ENCODE peak calls at places on chromosome 4, in four cellular contexts. J is SK-N-SH, S is GM23338, A is HCT116. C is an unnamed sample.

GRCh38 chr4:25500626-25501318 is 123.7 kb downstream of the ANAPC4 start:
- DNase-seq in A (no peak), J (peak; percentile 42), S (no peak), C (no peak)

GRCh38 chr4:16294455-16294854 is 68.2 kb upstream of the TAPT1 start:
- DNase-seq in A (no peak), J (no peak), S (no peak), C (no peak)

GRCh38 chr4:173264960-173265281 is 69.2 kb downstream of the HMGB2 start:
- DNase-seq in A (no peak), S (no peak), J (no peak), C (no peak)

GRCh38 chr4:147560632-147561031 is 56.6 kb upstream of the TMEM184C start:
- DNase-seq in A (no peak), J (no peak), S (no peak), C (no peak)

GRCh38 chr4:34271479-34272355 is 1972.6 kb downstream of the ARAP2 start:
- DNase-seq in S (no peak), A (no peak), J (no peak), C (no peak)

GRCh38 chr4:177396352-177396751 is 45.9 kb downstream of the AGA start:
- DNase-seq in A (no peak), S (no peak), J (no peak), C (no peak)

GRCh38 chr4:54217642-54218486 is 11.2 kb upstream of the PDGFRA start:
- DNase-seq in J (peak; percentile 81), S (peak; percentile 93), A (peak; percentile 71), C (peak; percentile 84)

GRCh38 chr4:108738307-108738706 is 24.5 kb downstream of the ETNPPL start:
- DNase-seq in J (no peak), S (no peak), A (no peak), C (no peak)

GRCh38 chr4:57119054-57119651 is 9.0 kb upstream of the IGFBP7 start:
- DNase-seq in A (no peak), S (no peak), J (no peak), C (peak; percentile 82)

GRCh38 chr4:89898304-89898716 is 3.7 kb downstream of the MMRN1 start:
- DNase-seq in S (peak; percentile 8), A (no peak), J (no peak), C (peak; percentile 84)

GRCh38 chr4:18405054-18405453 is 383.5 kb upstream of the LCORL start:
- DNase-seq in S (no peak), J (no peak), A (no peak), C (no peak)

GRCh38 chr4:89110541-89110985 is 770 bp upstream of the TIGD2 start:
- DNase-seq in J (no peak), A (no peak), S (peak; percentile 67), C (no peak)

GRCh38 chr4:76984788-76985211 is 35.2 kb downstream of the SEPTIN11 start:
- DNase-seq in A (no peak), J (peak; percentile 42), S (no peak), C (peak; percentile 77)

GRCh38 chr4:156329779-156330178 is 376.1 kb upstream of the CTSO start:
- DNase-seq in S (no peak), J (no peak), A (no peak), C (no peak)

GRCh38 chr4:16001484-16001858 is 38.5 kb upstream of the FGFBP2 start:
- DNase-seq in S (peak; percentile 88), J (peak; percentile 76), A (peak; percentile 61), C (peak; percentile 73)

GRCh38 chr4:55933611-55934010 is 15.1 kb upstream of the CEP135 start:
- DNase-seq in S (no peak), A (no peak), J (no peak), C (no peak)

GRCh38 chr4:187176261-187176910 is 452.7 kb upstream of the FAT1 start:
- DNase-seq in J (peak; percentile 8), A (no peak), S (no peak), C (no peak)

GRCh38 chr4:169315530-169316306 is 45.0 kb upstream of the SH3RF1 start:
- DNase-seq in J (no peak), A (no peak), S (peak; percentile 4), C (peak; percentile 30)

GRCh38 chr4:164224871-164225270 is 529.1 kb upstream of the SMIM31 start:
- DNase-seq in A (no peak), S (no peak), J (no peak), C (no peak)

GRCh38 chr4:15651682-15652081 is 3.5 kb downstream of the FBXL5 start:
- DNase-seq in J (no peak), A (no peak), S (no peak), C (no peak)

DNA sequence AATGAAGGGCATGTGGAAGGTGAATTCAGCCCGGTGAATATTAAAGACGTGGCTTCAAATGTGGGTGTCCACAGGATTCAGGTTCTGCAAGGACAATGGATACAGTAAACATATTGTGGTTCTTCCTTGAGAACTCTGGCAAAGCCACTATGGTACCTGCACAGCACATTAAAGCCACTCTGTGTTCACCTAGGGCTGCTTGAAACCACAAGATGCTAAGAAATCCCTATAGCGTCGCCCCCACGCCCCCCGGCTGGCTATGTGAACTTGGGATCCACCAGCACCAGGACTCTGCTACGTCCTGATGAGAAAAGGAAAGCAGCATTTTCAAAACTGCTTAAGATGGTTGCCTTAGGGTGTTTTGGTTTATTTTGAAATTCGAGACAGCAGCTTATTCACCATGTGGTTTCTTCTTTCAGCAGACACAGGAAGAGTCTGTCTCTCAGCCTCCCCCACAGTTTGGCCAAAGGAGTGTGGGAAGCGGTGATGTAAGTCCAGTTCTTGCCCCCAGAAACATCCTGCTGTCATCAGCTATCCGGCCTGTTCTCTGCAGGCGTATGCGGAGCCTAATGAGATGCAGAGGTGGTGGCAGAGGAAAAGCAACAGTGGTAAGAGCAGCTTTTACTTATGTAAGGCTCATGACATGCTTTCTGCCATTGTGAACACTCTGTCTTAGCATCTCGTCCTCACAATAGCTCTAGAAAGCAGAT is 111.5 kb downstream of the AFAP1 start:
- DNase-seq in A (no peak), J (peak; percentile 38), S (peak; percentile 47), C (peak; percentile 96)
- TF ChIP-seq POLR2AphosphoS5 in A (no peak), J (peak; percentile 82), S (no peak), C (peak; percentile 48)

DNA sequence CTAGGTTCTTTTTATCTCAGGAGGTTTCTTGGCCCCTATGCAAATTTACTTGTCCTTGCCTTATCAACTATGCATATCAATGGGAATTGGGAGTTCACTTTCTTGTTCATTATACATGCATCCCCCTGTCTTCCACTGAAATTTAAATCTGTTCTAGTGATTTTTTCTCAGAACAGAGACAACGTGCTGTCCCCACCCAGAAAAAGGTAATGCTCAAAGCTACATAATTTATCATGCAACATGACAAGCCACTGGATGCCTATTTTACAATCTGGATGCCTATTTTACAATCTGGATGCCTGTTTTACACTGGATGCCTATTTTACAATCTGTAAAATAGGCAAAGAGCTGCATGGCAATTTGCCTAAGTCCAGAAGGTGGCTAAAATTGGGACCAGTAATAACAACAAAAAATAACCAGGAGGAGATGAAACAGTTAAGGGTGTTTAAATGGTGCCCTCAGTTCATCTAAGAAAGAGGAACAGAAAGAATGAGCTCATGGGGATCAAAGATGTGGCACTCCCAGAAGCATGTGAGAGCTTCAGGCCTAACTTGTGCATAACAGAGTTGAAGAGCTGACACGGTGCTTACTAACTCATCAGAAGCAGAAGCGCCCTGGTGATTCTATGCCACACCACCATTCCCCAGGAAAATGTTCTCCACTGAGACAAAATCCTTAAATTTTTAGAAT is 537.9 kb upstream of the BOD1L1 start:
- DNase-seq in A (no peak), S (no peak), J (no peak), C (no peak)
- H3K4me2 ChIP-seq in A (no peak overlapping the region), S (no peak overlapping the region), J (no peak overlapping the region), C (no peak overlapping the region)

GRCh38 chr4:79198886-79199591 is 126.8 kb downstream of the NAA11 start:
- DNase-seq in A (no peak), J (no peak), S (no peak), C (no peak)
- TF ChIP-seq POLR2AphosphoS5 in A (no peak), J (no peak), S (no peak), C (no peak)

DNA sequence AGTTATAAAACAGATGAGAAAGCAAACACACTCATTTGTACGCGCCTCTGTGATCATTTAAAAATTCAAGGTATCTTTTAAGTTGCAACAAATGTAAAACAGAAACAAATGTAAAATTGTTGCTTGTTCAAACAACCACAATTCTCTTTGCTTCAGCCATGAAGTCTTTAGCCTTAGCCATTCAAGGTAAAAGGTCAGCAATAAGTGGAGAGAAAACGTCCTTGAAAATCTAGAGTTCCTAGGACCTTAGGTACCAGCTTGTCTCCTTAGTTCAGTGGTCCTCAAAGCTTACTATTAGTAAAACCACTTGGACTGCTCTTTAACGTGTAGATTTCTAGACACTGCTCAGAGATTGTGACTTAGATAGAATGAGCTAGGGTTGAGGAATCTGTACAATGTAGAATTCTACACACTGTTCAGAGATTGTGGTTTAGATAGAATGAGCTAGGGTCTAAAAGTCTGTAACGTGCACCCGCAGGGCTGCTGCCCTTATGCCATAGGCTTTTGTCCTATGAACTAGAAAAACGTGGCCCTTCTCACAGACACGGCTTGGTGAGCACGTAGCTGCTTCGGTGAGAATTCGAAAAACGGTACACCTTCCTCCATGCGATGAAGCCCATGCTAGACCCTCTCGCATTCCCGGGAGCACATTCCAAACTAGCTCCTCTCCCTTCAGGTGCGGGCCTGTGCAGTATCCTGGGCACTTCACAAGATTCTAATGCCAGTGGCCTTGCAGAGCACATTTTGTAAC is 1.7 kb downstream of the PLAC8 start:
- DNase-seq in A (no peak), S (peak; percentile 33), J (no peak), C (no peak)
- H3K4me2 ChIP-seq in A (no peak overlapping the region), S (no peak overlapping the region), J (peak overlapping the region; percentile 39), C (no peak overlapping the region)

DNA sequence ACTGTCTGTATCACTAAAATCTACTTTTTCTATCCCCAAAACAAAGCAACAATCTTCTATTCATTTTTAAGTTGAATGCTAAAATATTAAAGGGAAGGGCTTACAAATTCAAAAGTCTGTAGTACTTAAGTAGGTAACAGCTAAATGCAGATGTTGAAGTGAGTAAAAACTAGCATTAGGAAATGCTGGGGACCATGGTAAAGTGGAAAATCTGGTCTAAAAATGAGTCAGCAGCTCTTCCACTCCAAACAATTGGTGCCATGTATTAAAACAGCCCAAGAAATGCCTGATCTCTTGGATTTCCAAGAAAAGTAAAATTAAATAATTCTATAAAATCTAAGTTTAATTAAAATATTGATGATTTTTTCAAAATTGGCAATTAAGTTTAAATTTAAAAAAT is 73.3 kb upstream of the PPP3CA start:
- DNase-seq in A (no peak), J (no peak), S (no peak), C (peak; percentile 40)
- TF ChIP-seq POLR2AphosphoS5 in A (no peak), J (no peak), S (no peak), C (no peak)

GRCh38 chr4:145735777-145736176 is 55.8 kb downstream of the C4orf51 start:
- DNase-seq in A (no peak), S (no peak), J (no peak), C (no peak)
- H3K4me2 ChIP-seq in A (peak overlapping the region; percentile 85), S (no peak overlapping the region), J (peak overlapping the region; percentile 78), C (peak overlapping the region; percentile 13)

GRCh38 chr4:85825937-85826678 is 351.2 kb downstream of the ARHGAP24 start:
- DNase-seq in J (peak; percentile 8), A (no peak), S (peak; percentile 75), C (peak; percentile 66)
- TF ChIP-seq POLR2AphosphoS5 in J (no peak), A (no peak), S (no peak), C (no peak)

DNA sequence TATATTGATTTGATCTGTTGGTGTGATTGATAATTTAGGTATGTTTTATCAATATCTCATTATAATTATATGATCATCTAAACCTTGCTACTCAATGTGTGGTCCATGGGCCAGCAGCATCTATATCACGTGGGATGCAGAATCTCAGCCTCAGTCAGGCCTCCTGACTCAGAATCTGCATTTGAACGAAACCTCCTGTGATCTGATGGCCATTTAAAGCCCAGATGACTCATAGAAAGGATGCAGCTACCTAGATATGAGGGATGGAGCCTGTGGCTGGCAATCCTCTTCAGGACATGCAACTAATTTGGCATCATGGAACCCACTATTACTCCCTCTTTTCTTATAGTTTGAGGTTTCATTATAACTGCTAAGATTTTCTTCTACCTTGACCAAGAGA is 11.3 kb upstream of the CHRNA9 start:
- DNase-seq in S (no peak), J (no peak), A (no peak), C (no peak)
- H3K4me2 ChIP-seq in S (peak overlapping the region; percentile 35), J (no peak overlapping the region), A (no peak overlapping the region), C (no peak overlapping the region)

C was measured in endothelial cell of umbilical vein.